ENCODE peak calls at places on chromosomes 2 and 18, in seven cellular contexts. H is activated CD8-positive, alpha-beta T cell treated with anti-CD3 and anti-CD28 coated beads for 36 hours; L is progenitor cell of endocrine pancreas; S is osteocyte; O is cardiac fibroblast; R is tibial artery; W is MCF 10A. T is an unnamed sample.
A peak's percentile ranks its signal among the peaks of the same experiment; 100 is the strongest.

GRCh38 chr2:216339456-216340279 is 32.6 kb downstream of the MARCHF4 start:
- DNase-seq in H (no peak), L (no peak), S (no peak), O (peak; percentile 69), R (no peak), W (peak; percentile 33), T (no peak)

GRCh38 chr2:119841550-119841949 is 81.8 kb downstream of the PTPN4 start:
- DNase-seq in H (no peak), L (no peak), S (no peak), O (no peak), R (no peak), W (no peak), T (no peak)

GRCh38 chr2:203532957-203533695 is 2.0 kb downstream of the RAPH1 start:
- DNase-seq in H (peak; percentile 9), L (no peak), S (no peak), O (peak; percentile 60), R (no peak), W (peak; percentile 62), T (no peak)

GRCh38 chr18:3360211-3360610 is 89.8 kb upstream of the TGIF1 start:
- DNase-seq in H (no peak), L (no peak), S (no peak), O (no peak), R (no peak), W (no peak), T (no peak)

GRCh38 chr2:1990724-1991123 is 246.4 kb upstream of the PXDN start:
- DNase-seq in H (no peak), L (no peak), S (peak; percentile 90), O (no peak), R (no peak), W (peak; percentile 81), T (peak; percentile 19)

GRCh38 chr18:23703057-23703986 is 14.1 kb downstream of the LAMA3 start:
- DNase-seq in H (peak; percentile 15), L (no peak), S (no peak), O (peak; percentile 85), R (no peak), W (peak; percentile 76), T (no peak)

GRCh38 chr2:233600361-233600760 is 17.1 kb upstream of the UGT1A8 start:
- DNase-seq in H (no peak), L (no peak), S (no peak), O (peak; percentile 1), R (no peak), W (no peak), T (no peak)

GRCh38 chr18:11175266-11175947 is 26.0 kb upstream of the PIEZO2 start:
- DNase-seq in H (no peak), L (no peak), S (no peak), O (peak; percentile 63), R (no peak), W (no peak), T (no peak)

GRCh38 chr18:29892960-29893558 is 1149.5 kb downstream of the DSC3 start:
- DNase-seq in H (no peak), L (no peak), S (no peak), O (peak; percentile 20), R (no peak), W (peak; percentile 16), T (no peak)

GRCh38 chr2:191352536-191352935 is 107.3 kb downstream of the MYO1B start:
- DNase-seq in H (no peak), L (no peak), S (no peak), O (peak; percentile 75), R (no peak), W (peak; percentile 33), T (no peak)

GRCh38 chr2:126776255-126776654 is 120.3 kb downstream of the GYPC start:
- DNase-seq in H (no peak), L (no peak), S (no peak), O (no peak), R (peak; percentile 65), W (no peak), T (no peak)

GRCh38 chr2:126778561-126779285 is 120.0 kb upstream of the TEX51 start:
- DNase-seq in H (no peak), L (no peak), S (no peak), O (no peak), R (peak; percentile 48), W (no peak), T (no peak)

GRCh38 chr2:126779286-126779605 is 119.4 kb upstream of the TEX51 start:
- DNase-seq in H (no peak), L (no peak), S (no peak), O (no peak), R (peak; percentile 49), W (no peak), T (no peak)

GRCh38 chr2:126776701-126777619 is 121.0 kb downstream of the GYPC start:
- DNase-seq in H (peak; percentile 87), L (peak; percentile 71), S (peak; percentile 94), O (peak; percentile 74), R (peak; percentile 88), W (peak; percentile 55), T (peak; percentile 68)

GRCh38 chr2:126777620-126777978 is 121.1 kb upstream of the TEX51 start:
- DNase-seq in H (no peak), L (no peak), S (no peak), O (no peak), R (no peak), W (no peak), T (no peak)
- TF ChIP-seq CTCF in H (peak; percentile 50), L (no peak), S (no peak), O (no peak), R (no peak), W (no peak), T (no peak)

GRCh38 chr2:214311931-214312749 is 98.7 kb upstream of the VWC2L start:
- DNase-seq in H (no peak), L (no peak), S (no peak), O (peak; percentile 6), R (no peak), W (peak; percentile 29), T (no peak)

GRCh38 chr2:214315324-214315723 is 95.5 kb upstream of the VWC2L start:
- DNase-seq in H (no peak), L (no peak), S (no peak), O (no peak), R (no peak), W (no peak), T (no peak)

GRCh38 chr2:214311031-214311533 is 99.8 kb upstream of the VWC2L start:
- DNase-seq in H (no peak), L (no peak), S (no peak), O (no peak), R (no peak), W (peak; percentile 8), T (no peak)

DNA sequence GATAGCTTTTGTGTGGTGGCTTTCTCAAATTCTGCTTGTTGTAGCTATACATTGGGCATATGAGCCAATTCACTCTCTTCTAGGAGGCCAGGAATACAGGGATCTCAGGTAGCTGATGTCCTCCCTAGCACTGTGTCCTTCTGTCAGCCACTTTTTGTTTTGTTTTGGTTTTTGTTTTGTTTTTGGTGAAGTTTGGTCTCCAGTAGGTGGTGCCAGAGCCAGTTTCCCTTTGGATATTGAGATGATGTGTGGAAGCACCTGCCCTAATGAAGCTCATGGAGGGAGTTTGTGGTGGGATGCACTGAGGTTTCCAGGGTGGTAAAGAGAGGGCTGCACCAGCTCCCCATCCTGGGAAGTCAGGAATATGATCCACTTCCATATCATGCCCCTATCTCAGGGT is 100.5 kb upstream of the VWC2L start:
- DNase-seq in H (no peak), L (no peak), S (no peak), O (peak; percentile 6), R (no peak), W (peak; percentile 32), T (no peak)
- TF ChIP-seq CTCF in H (no peak), L (no peak), S (peak; percentile 29), O (peak; percentile 19), R (no peak), W (peak; percentile 20), T (no peak)

GRCh38 chr2:76684762-76685161 is 837.4 kb downstream of the LRRTM4 start:
- DNase-seq in H (no peak), L (no peak), S (no peak), O (no peak), R (no peak), W (no peak), T (no peak)

GRCh38 chr2:76692896-76693295 is 829.3 kb downstream of the LRRTM4 start:
- DNase-seq in H (no peak), L (no peak), S (no peak), O (no peak), R (no peak), W (no peak), T (no peak)

DNA sequence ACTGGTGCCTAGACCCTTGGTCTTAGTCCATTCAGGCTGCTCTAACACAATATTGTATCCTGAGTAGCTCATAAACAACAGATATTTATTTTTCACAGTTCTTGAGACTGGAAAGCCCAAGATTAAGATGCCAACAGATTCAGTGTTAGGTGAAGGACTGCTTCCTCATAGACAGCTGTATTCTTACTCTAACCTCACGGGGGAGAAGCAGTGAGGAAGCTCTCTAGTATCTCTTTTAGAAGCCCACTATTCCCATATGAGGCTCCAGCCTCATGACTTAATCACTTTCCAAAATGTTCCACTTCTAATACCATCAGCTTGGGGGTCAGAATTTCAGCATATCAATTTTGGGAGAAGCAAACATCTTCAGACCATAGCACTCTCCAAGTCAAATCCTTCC is 833.4 kb downstream of the LRRTM4 start:
- DNase-seq in H (no peak), L (no peak), S (no peak), O (no peak), R (no peak), W (no peak), T (no peak)
- TF ChIP-seq CTCF in H (no peak), L (no peak), S (no peak), O (no peak), R (no peak), W (no peak), T (no peak)

GRCh38 chr18:13440277-13441248 is 222.0 kb downstream of the LDLRAD4 start:
- DNase-seq in H (no peak), L (no peak), S (no peak), O (no peak), R (peak; percentile 52), W (no peak), T (no peak)

GRCh38 chr18:13443546-13443945 is 225.0 kb downstream of the LDLRAD4 start:
- DNase-seq in H (no peak), L (no peak), S (no peak), O (no peak), R (peak; percentile 21), W (no peak), T (no peak)

GRCh38 chr18:13444430-13445240 is 226.1 kb downstream of the LDLRAD4 start:
- DNase-seq in H (no peak), L (no peak), S (no peak), O (no peak), R (peak; percentile 21), W (no peak), T (no peak)

GRCh38 chr18:13441731-13442130 is 223.2 kb downstream of the LDLRAD4 start:
- DNase-seq in H (no peak), L (no peak), S (no peak), O (no peak), R (peak; percentile 55), W (no peak), T (no peak)

DNA sequence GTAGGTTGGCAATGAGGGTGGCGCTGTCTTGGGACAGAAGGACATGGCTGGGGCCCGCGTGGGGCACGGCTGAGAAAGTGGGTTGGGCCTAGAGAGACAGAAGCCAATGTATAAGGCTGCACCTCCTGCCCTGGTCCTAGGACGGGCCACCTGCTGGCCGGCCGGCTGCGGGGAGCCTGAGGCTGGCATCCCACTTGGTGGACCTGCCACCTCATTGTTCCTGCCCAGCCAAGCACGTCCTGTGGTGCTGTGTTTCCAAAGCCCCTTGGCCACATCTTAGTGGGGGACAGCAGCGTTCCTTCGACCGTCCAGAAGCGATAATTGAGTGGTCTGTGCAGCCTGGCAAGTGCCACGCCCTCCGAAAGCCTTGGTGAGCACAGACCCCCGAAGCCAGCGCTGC is 223.9 kb downstream of the LDLRAD4 start:
- DNase-seq in H (no peak), L (no peak), S (no peak), O (no peak), R (peak; percentile 50), W (no peak), T (no peak)
- TF ChIP-seq CTCF in H (no peak), L (no peak), S (no peak), O (no peak), R (no peak), W (no peak), T (no peak)